ENCODE peak calls at places on chromosomes 6 and 20, in ten cellular contexts. R is GM12892; Z is astrocyte of the spinal cord; U is glutamatergic neuron; V is NCI-H1092 treated with DMSO at 0.1 percent for 48 hours; K is natural killer cell; E is stimulated activated naive B cell treated with anti-CD40 and anti-IgM and Interleukin-4, amounts not matched to agents 10 μg/mL and 1 μg/mL and 100 μg/mL, for 72 hours; Y is fibroblast of mammary gland; H is H9; F is AG08395. S is an unnamed sample.

GRCh38 chr6:169654590-169655391 is 47.0 kb downstream of the WDR27 start:
- DNase-seq in R (peak; percentile 62), Z (peak; percentile 83), U (peak; percentile 42), V (peak; percentile 64), K (peak; percentile 70), E (peak; percentile 24), Y (peak; percentile 71), H (no peak), F (peak; percentile 82), S (no peak)

GRCh38 chr6:19408331-19408730 is 428.8 kb upstream of the ID4 start:
- DNase-seq in R (no peak), Z (peak; percentile 22), U (no peak), V (no peak), K (no peak), E (no peak), Y (peak; percentile 30), H (no peak), F (no peak), S (no peak)

GRCh38 chr20:33154252-33154651 is 13.7 kb upstream of the BPIFA2 start:
- DNase-seq in R (no peak), Z (no peak), U (no peak), V (no peak), K (no peak), E (no peak), Y (no peak), H (peak; percentile 7), F (no peak), S (no peak)

GRCh38 chr6:139425780-139426179 is 51.3 kb upstream of the CITED2 start:
- DNase-seq in R (no peak), Z (no peak), U (no peak), V (no peak), K (no peak), E (no peak), Y (no peak), H (no peak), F (no peak), S (no peak)

GRCh38 chr20:62183426-62184142 is 756 bp downstream of the MTG2 start:
- DNase-seq in R (no peak), Z (peak; percentile 4), U (peak; percentile 7), V (no peak), K (no peak), E (no peak), Y (no peak), H (no peak), F (peak; percentile 36), S (no peak)

GRCh38 chr6:80088637-80089036 is 17.8 kb upstream of the BCKDHB start:
- DNase-seq in R (no peak), Z (no peak), U (no peak), V (no peak), K (no peak), E (no peak), Y (no peak), H (no peak), F (no peak), S (no peak)

GRCh38 chr6:35729722-35730121 is 7.1 kb upstream of the ARMC12 start:
- DNase-seq in R (no peak), Z (no peak), U (no peak), V (no peak), K (no peak), E (no peak), Y (no peak), H (no peak), F (no peak), S (no peak)

GRCh38 chr6:34657307-34657978 is 39.1 kb downstream of the ILRUN start:
- DNase-seq in R (no peak), Z (peak; percentile 92), U (no peak), V (peak; percentile 68), K (no peak), E (no peak), Y (peak; percentile 90), H (no peak), F (peak; percentile 76), S (peak; percentile 55)

GRCh38 chr6:8930009-8930408 is 494.7 kb upstream of the SLC35B3 start:
- DNase-seq in R (no peak), Z (no peak), U (no peak), V (no peak), K (no peak), E (no peak), Y (no peak), H (no peak), F (no peak), S (no peak)

GRCh38 chr6:26485401-26485800 is 14.7 kb upstream of the BTN1A1 start:
- DNase-seq in R (no peak), Z (no peak), U (no peak), V (no peak), K (no peak), E (no peak), Y (no peak), H (no peak), F (no peak), S (no peak)

GRCh38 chr6:10425973-10426780 is 11.3 kb upstream of the TFAP2A start:
- DNase-seq in R (peak; percentile 66), Z (no peak), U (peak; percentile 44), V (no peak), K (no peak), E (no peak), Y (no peak), H (peak; percentile 55), F (peak; percentile 58), S (no peak)

GRCh38 chr6:144305985-144306384 is 20.9 kb downstream of the UTRN start:
- DNase-seq in R (no peak), Z (peak; percentile 76), U (no peak), V (no peak), K (peak; percentile 54), E (no peak), Y (peak; percentile 60), H (no peak), F (peak; percentile 7), S (no peak)

GRCh38 chr6:127641905-127642304 is 64.9 kb downstream of the C6orf58 start:
- DNase-seq in R (no peak), Z (peak; percentile 24), U (peak; percentile 15), V (peak; percentile 4), K (no peak), E (no peak), Y (peak; percentile 48), H (peak; percentile 65), F (peak; percentile 54), S (peak; percentile 6)

GRCh38 chr6:45791181-45791580 is 224.5 kb downstream of the CLIC5 start:
- DNase-seq in R (no peak), Z (peak; percentile 39), U (no peak), V (no peak), K (no peak), E (no peak), Y (peak; percentile 39), H (no peak), F (peak; percentile 40), S (no peak)

GRCh38 chr6:7050911-7051779 is 56.6 kb upstream of the RREB1 start:
- DNase-seq in R (peak; percentile 46), Z (peak; percentile 84), U (peak; percentile 50), V (no peak), K (no peak), E (peak; percentile 20), Y (peak; percentile 90), H (peak; percentile 70), F (peak; percentile 44), S (peak; percentile 39)

GRCh38 chr6:92737983-92738382 is 681.4 kb downstream of the EPHA7 start:
- DNase-seq in R (no peak), Z (no peak), U (no peak), V (no peak), K (no peak), E (no peak), Y (no peak), H (no peak), F (no peak), S (no peak)

GRCh38 chr20:62716941-62717310 is 8.3 kb downstream of the NTSR1 start:
- DNase-seq in R (no peak), Z (no peak), U (no peak), V (no peak), K (no peak), E (no peak), Y (no peak), H (no peak), F (no peak), S (no peak)

GRCh38 chr6:148524509-148524908 is 181.9 kb downstream of the SASH1 start:
- DNase-seq in R (no peak), Z (peak; percentile 89), U (no peak), V (no peak), K (no peak), E (no peak), Y (peak; percentile 95), H (no peak), F (peak; percentile 65), S (no peak)

GRCh38 chr20:61662226-61662945 is 403.3 kb downstream of the TAF4 start:
- DNase-seq in R (no peak), Z (no peak), U (no peak), V (no peak), K (no peak), E (no peak), Y (no peak), H (peak; percentile 64), F (no peak), S (no peak)

GRCh38 chr6:42547407-42548329 is 16.2 kb upstream of the UBR2 start:
- DNase-seq in R (peak; percentile 85), Z (peak; percentile 83), U (peak; percentile 94), V (peak; percentile 75), K (peak; percentile 87), E (peak; percentile 81), Y (peak; percentile 73), H (peak; percentile 86), F (peak; percentile 92), S (peak; percentile 57)

GRCh38 chr20:36855241-36855657 is 20.7 kb upstream of the TLDC2 start:
- DNase-seq in R (no peak), Z (no peak), U (no peak), V (no peak), K (no peak), E (no peak), Y (peak; percentile 49), H (no peak), F (no peak), S (no peak)

GRCh38 chr20:13492001-13492480 is 146.7 kb downstream of the TASP1 start:
- DNase-seq in R (no peak), Z (peak; percentile 45), U (no peak), V (no peak), K (no peak), E (no peak), Y (peak; percentile 87), H (peak; percentile 67), F (peak; percentile 67), S (no peak)

GRCh38 chr6:12479885-12480284 is 189.7 kb downstream of the EDN1 start:
- DNase-seq in R (no peak), Z (peak; percentile 42), U (no peak), V (no peak), K (no peak), E (no peak), Y (peak; percentile 56), H (no peak), F (no peak), S (no peak)

GRCh38 chr6:4848382-4849068 is 72.3 kb downstream of the CDYL start:
- DNase-seq in R (no peak), Z (peak; percentile 17), U (peak; percentile 55), V (no peak), K (no peak), E (no peak), Y (peak; percentile 14), H (peak; percentile 55), F (no peak), S (no peak)

GRCh38 chr6:40419377-40419776 is 167.8 kb downstream of the LRFN2 start:
- DNase-seq in R (no peak), Z (no peak), U (no peak), V (no peak), K (no peak), E (no peak), Y (peak; percentile 35), H (peak; percentile 41), F (no peak), S (no peak)

GRCh38 chr6:122692175-122692598 is 82.0 kb downstream of the PKIB start:
- DNase-seq in R (no peak), Z (peak; percentile 98), U (no peak), V (no peak), K (no peak), E (no peak), Y (peak; percentile 62), H (no peak), F (peak; percentile 69), S (no peak)

GRCh38 chr6:35386989-35387388 is 44.6 kb downstream of the PPARD start:
- DNase-seq in R (no peak), Z (no peak), U (no peak), V (no peak), K (no peak), E (no peak), Y (no peak), H (no peak), F (no peak), S (no peak)